ENCODE peak calls at places on chromosomes 4 and X, in seven cellular contexts. Z, G, S, K, B, L and J are unnamed samples.

GRCh38 chr4:120865985-120866384 is 56.5 kb downstream of the PRDM5 start:
- DNase-seq in K (no peak), S (no peak), L (no peak), G (no peak), Z (peak; percentile 20), B (no peak), J (no peak)

GRCh38 chrX:54794795-54795194 is 3.3 kb downstream of the ITIH6 start:
- DNase-seq in K (no peak), G (no peak), L (no peak), Z (no peak), S (peak; percentile 72), B (no peak), J (peak; percentile 9)

GRCh38 chr4:154559141-154559841 is 3.5 kb upstream of the FGB start:
- DNase-seq in B (peak; percentile 37), S (no peak), Z (peak; percentile 67), L (no peak), G (no peak), K (peak; percentile 78), J (no peak)

GRCh38 chr4:122895336-122895995 is 26.9 kb downstream of the NUDT6 start:
- DNase-seq in B (no peak), S (no peak), G (no peak), K (no peak), L (no peak), Z (no peak), J (no peak)

GRCh38 chr4:5969336-5969735 is 48.9 kb downstream of the C4orf50 start:
- DNase-seq in K (no peak), G (no peak), B (no peak), L (no peak), S (no peak), Z (no peak), J (no peak)

GRCh38 chr4:108749119-108749518 is 13.7 kb downstream of the ETNPPL start:
- DNase-seq in S (no peak), Z (no peak), L (no peak), G (no peak), K (no peak), B (no peak), J (no peak)

GRCh38 chr4:138181288-138181687 is 60.9 kb downstream of the SLC7A11 start:
- DNase-seq in S (no peak), Z (no peak), B (no peak), G (no peak), L (no peak), K (no peak), J (no peak)

GRCh38 chrX:132216283-132216682 is 3.0 kb downstream of the RAP2C start:
- DNase-seq in B (no peak), S (no peak), G (no peak), K (no peak), L (no peak), Z (no peak), J (no peak)

GRCh38 chrX:94107981-94108380 is 434.0 kb downstream of the FAM133A start:
- DNase-seq in K (peak; percentile 15), Z (peak; percentile 0), S (no peak), G (no peak), B (peak; percentile 8), L (no peak), J (no peak)

GRCh38 chrX:135707880-135708279 is 5.6 kb upstream of the CT45A1 start:
- DNase-seq in L (no peak), Z (peak; percentile 23), S (no peak), K (peak; percentile 32), B (peak; percentile 42), G (no peak), J (no peak)

GRCh38 chr4:6085028-6085942 is 67.1 kb upstream of the C4orf50 start:
- DNase-seq in K (no peak), S (no peak), G (no peak), L (no peak), Z (no peak), B (no peak), J (no peak)

GRCh38 chrX:72027024-72027913 is 104.4 kb downstream of the RTL5 start:
- DNase-seq in L (no peak), B (no peak), Z (peak; percentile 57), G (peak; percentile 12), K (no peak), S (peak; percentile 64), J (peak; percentile 26)

GRCh38 chr4:85496933-85497332 is 22.0 kb downstream of the ARHGAP24 start:
- DNase-seq in L (no peak), G (no peak), K (peak; percentile 84), B (no peak), Z (peak; percentile 91), S (no peak), J (no peak)

GRCh38 chrX:115689931-115690330 is 129.0 kb downstream of the PLS3 start:
- DNase-seq in L (no peak), B (no peak), G (no peak), S (no peak), K (no peak), Z (peak; percentile 53), J (no peak)

GRCh38 chr4:82842593-82842992 is 44.0 kb upstream of the SCD5 start:
- DNase-seq in G (no peak), Z (peak; percentile 68), K (no peak), B (no peak), S (no peak), L (no peak), J (no peak)

GRCh38 chrX:103918584-103919335 is 43.7 kb upstream of the TMSB15B start:
- DNase-seq in G (no peak), Z (peak; percentile 74), L (peak; percentile 89), B (peak; percentile 56), S (no peak), K (peak; percentile 72), J (peak; percentile 76)

GRCh38 chr4:118825799-118826198 is 10.1 kb downstream of the SEC24D start:
- DNase-seq in S (no peak), L (no peak), G (no peak), Z (no peak), B (no peak), K (no peak), J (no peak)
- H3K4me3 ChIP-seq in S (no peak overlapping the region), L (no peak overlapping the region), G (no peak overlapping the region), Z (peak overlapping the region; percentile 50), B (no peak overlapping the region), K (no peak overlapping the region), J (no peak overlapping the region)

DNA sequence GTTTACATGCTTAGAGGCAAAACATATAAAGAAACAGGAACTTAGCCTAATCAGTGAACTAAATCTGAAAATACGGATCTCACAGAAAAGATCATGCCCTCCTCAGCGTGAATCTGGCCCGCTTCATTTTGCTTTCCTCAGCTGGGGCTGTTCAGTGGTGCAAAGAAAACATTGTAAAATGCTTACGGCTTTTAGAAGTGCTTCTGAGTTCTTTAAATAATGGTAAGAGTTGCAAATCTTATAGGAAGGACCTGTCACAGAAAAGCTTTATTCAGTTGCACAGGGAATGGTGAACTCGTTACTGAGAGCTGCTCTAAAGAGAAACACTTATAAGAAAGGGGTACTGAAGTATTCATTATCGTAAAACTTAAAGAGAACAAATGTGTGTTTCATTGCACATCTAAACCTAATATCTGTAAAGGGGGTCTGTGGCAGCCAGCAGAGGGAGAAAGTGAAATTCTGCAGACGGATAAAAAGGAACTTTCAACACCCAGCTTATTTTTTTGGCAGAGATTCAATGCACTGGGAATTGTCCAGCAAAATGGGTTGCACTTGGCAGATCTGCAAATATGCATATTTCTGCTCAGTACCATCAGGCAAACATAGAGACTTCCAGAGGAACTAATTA is 139.2 kb upstream of the ANK2 start:
- DNase-seq in S (no peak), Z (peak; percentile 70), B (no peak), G (no peak), K (peak; percentile 9), L (no peak), J (no peak)
- H3K27ac ChIP-seq in S (peak overlapping the region; percentile 15), Z (no peak overlapping the region), B (no peak overlapping the region), G (no peak overlapping the region), K (no peak overlapping the region), L (no peak overlapping the region), J (no peak overlapping the region)

GRCh38 chrX:24963823-24964222 is 51.9 kb downstream of the ARX start:
- DNase-seq in S (no peak), Z (no peak), L (no peak), B (no peak), G (no peak), K (no peak), J (no peak)
- H3K4me3 ChIP-seq in S (no peak overlapping the region), Z (no peak overlapping the region), L (no peak overlapping the region), B (no peak overlapping the region), G (no peak overlapping the region), K (no peak overlapping the region), J (no peak overlapping the region)

DNA sequence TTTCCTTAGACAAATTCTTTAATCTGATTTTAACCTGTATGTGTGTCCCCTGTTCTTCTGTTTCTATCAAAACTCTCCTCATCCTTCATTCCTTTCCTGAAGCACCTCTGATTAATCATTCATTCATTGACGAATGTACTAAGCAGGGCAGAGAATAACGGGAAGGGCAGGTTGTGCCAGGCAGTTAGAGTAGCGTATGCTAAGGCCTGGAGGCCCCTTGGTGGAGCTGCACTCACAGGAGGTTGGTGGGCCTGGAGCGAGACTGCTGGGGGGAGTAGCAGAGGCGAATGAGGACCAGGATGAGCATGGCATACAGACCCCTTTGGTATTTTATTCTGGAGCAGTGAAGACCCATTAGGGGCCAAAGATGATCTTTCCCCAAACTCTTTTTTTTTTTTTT is 22.5 kb downstream of the PTTG2 start:
- DNase-seq in S (peak; percentile 55), G (no peak), L (no peak), Z (no peak), K (no peak), B (no peak), J (no peak)
- H3K27ac ChIP-seq in S (peak overlapping the region; percentile 14), G (no peak overlapping the region), L (no peak overlapping the region), Z (no peak overlapping the region), K (no peak overlapping the region), B (no peak overlapping the region), J (peak overlapping the region; percentile 62)

GRCh38 chr4:78222575-78223186 is 165.6 kb downstream of the FRAS1 start:
- DNase-seq in S (no peak), L (no peak), K (no peak), B (no peak), G (no peak), Z (no peak), J (no peak)
- H3K4me3 ChIP-seq in S (no peak overlapping the region), L (no peak overlapping the region), K (no peak overlapping the region), B (no peak overlapping the region), G (no peak overlapping the region), Z (no peak overlapping the region), J (no peak overlapping the region)

DNA sequence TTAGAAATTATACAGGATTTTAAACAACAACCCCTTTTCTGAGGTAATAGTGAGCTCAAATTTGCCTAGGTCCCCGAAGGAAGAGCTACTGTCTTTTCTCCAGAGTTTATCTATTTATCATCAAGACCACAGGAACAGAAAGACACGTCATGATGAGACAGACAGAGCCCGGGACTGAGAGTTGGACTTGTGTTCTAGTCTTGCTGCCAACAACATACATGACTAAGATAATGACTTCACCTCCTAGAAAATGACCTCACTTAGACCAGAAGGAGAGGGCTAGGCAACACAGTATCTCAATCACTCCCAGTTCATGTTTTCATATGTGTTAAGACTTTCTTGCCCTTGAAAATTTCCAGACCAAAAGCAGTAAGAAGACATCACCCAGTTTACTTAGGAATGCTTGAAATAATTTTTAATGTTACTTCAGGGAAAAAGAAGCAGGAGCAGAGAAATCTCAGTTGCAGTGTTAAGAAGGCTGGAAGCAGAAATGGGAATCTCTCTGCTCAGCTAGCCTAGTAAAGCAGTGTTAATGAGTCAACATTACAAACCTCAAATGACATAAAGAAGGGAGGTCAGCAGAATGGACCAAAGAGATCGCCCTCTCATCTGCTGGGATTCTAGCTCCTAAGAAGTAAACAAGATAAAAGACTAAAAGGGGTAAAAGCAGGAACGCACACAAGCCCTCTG is 24.9 kb downstream of the PDGFC start:
- DNase-seq in S (no peak), L (no peak), B (no peak), Z (peak; percentile 99), G (no peak), K (peak; percentile 94), J (peak; percentile 80)
- H3K27ac ChIP-seq in S (peak overlapping the region; percentile 45), L (peak overlapping the region; percentile 84), B (no peak overlapping the region), Z (peak overlapping the region; percentile 86), G (no peak overlapping the region), K (peak overlapping the region; percentile 87), J (peak overlapping the region; percentile 79)

GRCh38 chr4:185738038-185738552 is 73.9 kb downstream of the SORBS2 start:
- DNase-seq in Z (peak; percentile 52), L (no peak), S (no peak), K (no peak), B (no peak), G (no peak), J (no peak)
- H3K4me3 ChIP-seq in Z (peak overlapping the region; percentile 58), L (no peak overlapping the region), S (no peak overlapping the region), K (no peak overlapping the region), B (no peak overlapping the region), G (peak overlapping the region; percentile 14), J (peak overlapping the region; percentile 10)